ENCODE peak calls at places on chromosomes 5 and 9, in six cellular contexts. One of them, this sample, is unnamed.
A peak's percentile ranks its signal among the peaks of the same experiment; 100 is the strongest.

GRCh38 chr5:56233230-56233629 is at the start of gene ANKRD55:
- DNase-seq in T-helper 9 cell: no peak
- DNase-seq in astrocyte of the spinal cord: no peak
- DNase-seq in GM13977: no peak
- DNase-seq in DND-41: no peak
- DNase-seq in dermis blood vessel endothelial cell: no peak
- DNase-seq in this sample: no peak

GRCh38 chr5:31993182-31993961 is 180.7 kb downstream of the GOLPH3 start:
- DNase-seq in astrocyte of the spinal cord: peak; percentile 67
- DNase-seq in dermis blood vessel endothelial cell: no peak
- DNase-seq in DND-41: no peak
- DNase-seq in GM13977: peak; percentile 25
- DNase-seq in T-helper 9 cell: no peak
- DNase-seq in this sample: no peak

GRCh38 chr5:114390431-114390830 is 28.6 kb downstream of the KCNN2 start:
- DNase-seq in DND-41: no peak
- DNase-seq in T-helper 9 cell: no peak
- DNase-seq in astrocyte of the spinal cord: no peak
- DNase-seq in GM13977: no peak
- DNase-seq in dermis blood vessel endothelial cell: no peak
- DNase-seq in this sample: no peak

GRCh38 chr5:82004511-82004910 is 32.7 kb downstream of the ATG10 start:
- DNase-seq in astrocyte of the spinal cord: peak; percentile 41
- DNase-seq in T-helper 9 cell: no peak
- DNase-seq in dermis blood vessel endothelial cell: no peak
- DNase-seq in GM13977: no peak
- DNase-seq in DND-41: no peak
- DNase-seq in this sample: no peak

GRCh38 chr9:121631978-121632418 is 19.4 kb upstream of the DAB2IP start:
- DNase-seq in T-helper 9 cell: no peak
- DNase-seq in dermis blood vessel endothelial cell: no peak
- DNase-seq in DND-41: no peak
- DNase-seq in astrocyte of the spinal cord: no peak
- DNase-seq in GM13977: no peak
- DNase-seq in this sample: no peak

GRCh38 chr5:140043508-140043872 is 391 bp upstream of the NRG2 start:
- DNase-seq in astrocyte of the spinal cord: no peak
- DNase-seq in GM13977: peak; percentile 71
- DNase-seq in dermis blood vessel endothelial cell: peak; percentile 21
- DNase-seq in T-helper 9 cell: no peak
- DNase-seq in DND-41: no peak
- DNase-seq in this sample: no peak

GRCh38 chr9:128124873-128125574 is 2.5 kb downstream of the PTGES2 start:
- DNase-seq in dermis blood vessel endothelial cell: peak; percentile 74
- DNase-seq in T-helper 9 cell: peak; percentile 42
- DNase-seq in DND-41: peak; percentile 53
- DNase-seq in astrocyte of the spinal cord: peak; percentile 55
- DNase-seq in GM13977: no peak
- DNase-seq in this sample: peak; percentile 56

GRCh38 chr5:55276771-55277170 is 30.7 kb downstream of the DHX29 start:
- DNase-seq in GM13977: no peak
- DNase-seq in DND-41: no peak
- DNase-seq in T-helper 9 cell: no peak
- DNase-seq in astrocyte of the spinal cord: no peak
- DNase-seq in dermis blood vessel endothelial cell: no peak
- DNase-seq in this sample: no peak

GRCh38 chr9:136052433-136052880 is 42.6 kb downstream of the NACC2 start:
- DNase-seq in astrocyte of the spinal cord: no peak
- DNase-seq in GM13977: peak; percentile 12
- DNase-seq in DND-41: no peak
- DNase-seq in dermis blood vessel endothelial cell: peak; percentile 34
- DNase-seq in T-helper 9 cell: no peak
- DNase-seq in this sample: no peak

GRCh38 chr9:18632624-18633407 is 158.9 kb downstream of the ADAMTSL1 start:
- DNase-seq in GM13977: no peak
- DNase-seq in astrocyte of the spinal cord: peak; percentile 92
- DNase-seq in T-helper 9 cell: no peak
- DNase-seq in DND-41: no peak
- DNase-seq in dermis blood vessel endothelial cell: peak; percentile 95
- DNase-seq in this sample: peak; percentile 96